ENCODE peak calls at places on chromosomes 1 and 21, in seven cellular contexts. X is activated T-cell treated with anti-CD3 and anti-CD28 coated beads, Interleukin-2, amount 50 U/mL, for 4 hours; W is gastroesophageal sphincter; B is T-helper 17 cell; F is CD4-positive, alpha-beta T cell; E is upper lobe of left lung; U is lower lobe of right lung. Y is an unnamed sample.

GRCh38 chr1:199710974-199711373 is 316.5 kb upstream of the NR5A2 start:
- ATAC-seq in B (no peak), X (no peak), W (no peak), E (no peak), U (no peak), F (no peak), Y (no peak)

GRCh38 chr1:246161626-246162025 is 345.5 kb downstream of the SMYD3 start:
- ATAC-seq in U (no peak), X (no peak), B (no peak), F (no peak), E (no peak), W (no peak), Y (peak)

GRCh38 chr1:12186277-12186985 is 19.6 kb downstream of the TNFRSF1B start:
- ATAC-seq in W (no peak), X (no peak), U (no peak), F (no peak), B (no peak), E (no peak), Y (no peak)

GRCh38 chr1:49841767-49842166 is 182.0 kb downstream of the AGBL4 start:
- ATAC-seq in B (no peak), X (no peak), U (peak), E (peak), W (no peak), F (no peak), Y (no peak)

GRCh38 chr1:168360622-168361021 is 79.9 kb downstream of the TBX19 start:
- ATAC-seq in X (no peak), F (no peak), E (no peak), B (no peak), W (no peak), U (no peak), Y (no peak)

GRCh38 chr21:41247561-41247968 is 69.0 kb upstream of the FAM3B start:
- ATAC-seq in F (no peak), W (peak), B (no peak), E (no peak), U (peak), X (no peak), Y (no peak)

GRCh38 chr1:211577277-211577825 is 1.6 kb downstream of the SLC30A1 start:
- ATAC-seq in U (no peak), X (no peak), F (no peak), W (no peak), B (no peak), E (no peak), Y (no peak)

GRCh38 chr1:53340660-53341520 is 13.0 kb upstream of the LRP8 start:
- ATAC-seq in W (no peak), U (no peak), X (peak), E (no peak), F (no peak), B (no peak), Y (no peak)

GRCh38 chr1:211531194-211532085 is 39.5 kb upstream of the RD3 start:
- ATAC-seq in U (no peak), X (no peak), E (no peak), F (no peak), W (no peak), B (no peak), Y (no peak)

GRCh38 chr21:43735236-43736091 is 16.5 kb downstream of the PDXK start:
- ATAC-seq in W (peak), F (no peak), X (no peak), U (no peak), E (no peak), B (no peak), Y (no peak)

GRCh38 chr1:169207825-169208520 is 101.5 kb downstream of the ATP1B1 start:
- ATAC-seq in E (no peak), X (no peak), U (no peak), B (no peak), W (no peak), F (no peak), Y (no peak)

Y was measured in esophagus mucosa.